ENCODE peak calls at places on chromosomes 2 and 18, in eight cellular contexts. Z is lung; F is activated CD8-positive, alpha-beta memory T cell treated with anti-CD3 and anti-CD28 coated beads for 24 hours; M is WTC11; S is HTR-8/SVneo; Q is HT1080; U is mucosa of descending colon; L is foreskin fibroblast. W is an unnamed sample.
A peak's percentile ranks its signal among the peaks of the same experiment; 100 is the strongest.

GRCh38 chr2:237437566-237437965 is 23.6 kb upstream of the COL6A3 start:
- DNase-seq in L (no peak), S (no peak), Q (no peak), Z (no peak), U (no peak), M (no peak), F (no peak), W (no peak)

GRCh38 chr2:236523249-236523648 is 46.4 kb upstream of the ACKR3 start:
- DNase-seq in F (no peak), Z (no peak), Q (no peak), M (no peak), S (no peak), U (no peak), L (no peak), W (no peak)

GRCh38 chr2:215773728-215774127 is 239.6 kb downstream of the MREG start:
- DNase-seq in M (no peak), L (peak; percentile 98), U (no peak), Q (peak; percentile 88), F (no peak), Z (no peak), S (no peak), W (no peak)

GRCh38 chr2:385061-385460 is 97.2 kb upstream of the ALKAL2 start:
- DNase-seq in S (no peak), Q (no peak), L (no peak), Z (peak; percentile 18), M (no peak), F (no peak), U (no peak), W (no peak)

GRCh38 chr2:172249986-172250385 is 147.3 kb upstream of the DLX2 start:
- DNase-seq in U (no peak), L (peak; percentile 91), S (no peak), M (no peak), Z (no peak), Q (peak; percentile 91), F (no peak), W (no peak)

GRCh38 chr2:235078182-235078581 is 126.4 kb downstream of the SH3BP4 start:
- DNase-seq in M (no peak), U (no peak), L (no peak), F (no peak), Q (no peak), S (no peak), Z (no peak), W (no peak)

GRCh38 chr18:48782381-48782841 is 168.4 kb downstream of the SMAD7 start:
- DNase-seq in Q (no peak), F (no peak), L (no peak), S (no peak), M (no peak), U (no peak), Z (no peak), W (no peak)

GRCh38 chr2:75844651-75845050 is 133.9 kb upstream of the GCFC2 start:
- DNase-seq in L (no peak), M (no peak), Z (no peak), Q (peak; percentile 30), S (no peak), F (no peak), U (no peak), W (no peak)

GRCh38 chr2:128420131-128420530 is 101.5 kb upstream of the HS6ST1 start:
- DNase-seq in L (no peak), U (no peak), S (no peak), Z (peak; percentile 6), F (peak; percentile 15), Q (no peak), M (no peak), W (no peak)

GRCh38 chr2:235106874-235107639 is 155.2 kb downstream of the SH3BP4 start:
- DNase-seq in Q (peak; percentile 66), M (peak; percentile 69), L (peak; percentile 87), F (peak; percentile 54), U (no peak), S (peak; percentile 85), Z (peak; percentile 45), W (no peak)

GRCh38 chr2:164943289-164943688 is 12.0 kb downstream of the SLC38A11 start:
- DNase-seq in L (no peak), Z (no peak), U (no peak), M (no peak), F (no peak), Q (no peak), S (no peak), W (no peak)